ENCODE peak calls at places on chromosomes 13 and 19, in seven cellular contexts. M is HepG2, F is H1, O is K562, R is SK-N-SH, X is GM12878, A is HCT116. H is an unnamed sample.

GRCh38 chr13:23183292-23183691 is 2.5 kb downstream of the SGCG start:
- DNase-seq in M (no peak), F (no peak), O (no peak), R (no peak), X (no peak), A (no peak), H (no peak)

GRCh38 chr19:13132471-13133166 is 14.6 kb downstream of the NACC1 start:
- DNase-seq in M (no peak), F (no peak), O (no peak), R (no peak), X (no peak), A (no peak), H (peak; percentile 79)

GRCh38 chr19:49331616-49332055 is 3.6 kb upstream of the CD37 start:
- DNase-seq in M (peak; percentile 86), F (no peak), O (peak; percentile 73), R (peak; percentile 63), X (peak; percentile 81), A (peak; percentile 37), H (peak; percentile 57)

GRCh38 chr13:111159362-111160320 is 44.5 kb downstream of the ARHGEF7 start:
- DNase-seq in M (no peak), F (no peak), O (no peak), R (no peak), X (no peak), A (no peak), H (no peak)

GRCh38 chr19:7482584-7483439 is 6.0 kb downstream of the PEX11G start:
- DNase-seq in M (no peak), F (peak; percentile 66), O (peak; percentile 98), R (peak; percentile 91), X (no peak), A (peak; percentile 24), H (no peak)

GRCh38 chr19:55028757-55029156 is 9.3 kb downstream of the GP6 start:
- DNase-seq in M (no peak), F (no peak), O (no peak), R (no peak), X (no peak), A (no peak), H (no peak)

GRCh38 chr19:10419200-10419645 is 1.1 kb upstream of the PDE4A start:
- DNase-seq in M (no peak), F (no peak), O (peak; percentile 65), R (peak; percentile 51), X (no peak), A (no peak), H (no peak)

GRCh38 chr19:42122691-42123607 is 9.3 kb downstream of the POU2F2 start:
- DNase-seq in M (no peak), F (no peak), O (no peak), R (no peak), X (peak; percentile 68), A (no peak), H (no peak)

GRCh38 chr13:36374063-36374462 is 27.9 kb upstream of the SPART start:
- DNase-seq in M (no peak), F (no peak), O (no peak), R (no peak), X (no peak), A (no peak), H (no peak)

GRCh38 chr13:104008571-104009435 is 942.6 kb upstream of the SLC10A2 start:
- DNase-seq in M (no peak), F (no peak), O (no peak), R (peak; percentile 22), X (no peak), A (no peak), H (peak; percentile 90)

GRCh38 chr13:107276936-107277335 is 709.0 kb upstream of the ARGLU1 start:
- DNase-seq in M (no peak), F (no peak), O (no peak), R (no peak), X (no peak), A (no peak), H (peak; percentile 22)

GRCh38 chr19:17332677-17333581 is 1.7 kb downstream of the ANO8 start:
- DNase-seq in M (peak; percentile 87), F (peak; percentile 62), O (peak; percentile 85), R (peak; percentile 86), X (peak; percentile 40), A (peak; percentile 96), H (peak; percentile 39)

GRCh38 chr19:40139533-40140287 is 49.0 kb upstream of the ZNF780A start:
- DNase-seq in M (peak; percentile 35), F (no peak), O (peak; percentile 42), R (peak; percentile 55), X (no peak), A (peak; percentile 48), H (peak; percentile 63)

GRCh38 chr19:35155441-35155840 is 906 bp downstream of the FXYD5 start:
- DNase-seq in M (no peak), F (no peak), O (peak; percentile 48), R (no peak), X (no peak), A (no peak), H (no peak)

GRCh38 chr19:3403489-3404323 is 37.3 kb downstream of the NFIC start:
- DNase-seq in M (peak; percentile 48), F (no peak), O (no peak), R (peak; percentile 93), X (no peak), A (no peak), H (peak; percentile 97)

GRCh38 chr19:54390942-54391577 is 24.2 kb upstream of the TTYH1 start:
- DNase-seq in M (peak; percentile 70), F (no peak), O (peak; percentile 52), R (peak; percentile 68), X (no peak), A (peak; percentile 68), H (peak; percentile 60)

GRCh38 chr19:52527134-52527953 is at the start of gene ZNF808:
- DNase-seq in M (peak; percentile 85), F (peak; percentile 84), O (peak; percentile 89), R (peak; percentile 92), X (peak; percentile 68), A (peak; percentile 77), H (peak; percentile 87)

GRCh38 chr13:112261924-112262323 is 114.2 kb upstream of the SPACA7 start:
- DNase-seq in M (no peak), F (no peak), O (no peak), R (no peak), X (no peak), A (no peak), H (no peak)

DNA sequence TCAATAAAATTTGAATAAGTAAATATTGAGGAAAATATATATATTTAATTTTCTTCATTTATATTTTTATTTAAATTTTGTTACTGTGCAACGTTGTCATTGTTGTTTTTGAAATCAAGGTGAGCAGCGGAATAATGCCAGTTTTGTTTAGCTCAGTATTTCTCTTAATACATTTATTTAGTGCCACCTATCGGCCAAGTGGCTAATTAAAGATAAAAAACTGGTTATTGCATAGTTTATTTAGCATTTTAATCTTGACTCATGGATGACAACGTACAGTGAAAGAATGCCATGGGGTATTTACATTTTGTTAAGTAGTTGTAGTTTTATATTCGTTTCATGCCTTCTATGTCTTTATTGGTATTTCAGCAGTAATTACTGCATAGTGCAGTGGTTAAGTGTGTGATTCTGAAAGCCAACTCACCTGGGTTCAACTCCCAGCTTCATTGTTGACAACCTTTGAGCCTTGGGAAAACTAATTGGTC is 265.9 kb downstream of the MYO16 start:
- DNase-seq in M (peak; percentile 36), F (no peak), O (no peak), R (peak; percentile 38), X (no peak), A (no peak), H (peak; percentile 69)
- TF ChIP-seq RAD21 in M (no peak), F (peak; percentile 47), O (peak; percentile 52), R (peak; percentile 81), X (peak; percentile 59), A (peak; percentile 68), H (peak; percentile 63)

GRCh38 chr13:49418206-49418605 is 25.7 kb downstream of the CAB39L start:
- DNase-seq in M (no peak), F (no peak), O (no peak), R (no peak), X (no peak), A (no peak), H (no peak)

GRCh38 chr13:49419292-49419691 is 24.6 kb downstream of the CAB39L start:
- DNase-seq in M (peak; percentile 13), F (no peak), O (no peak), R (no peak), X (no peak), A (no peak), H (peak; percentile 52)

DNA sequence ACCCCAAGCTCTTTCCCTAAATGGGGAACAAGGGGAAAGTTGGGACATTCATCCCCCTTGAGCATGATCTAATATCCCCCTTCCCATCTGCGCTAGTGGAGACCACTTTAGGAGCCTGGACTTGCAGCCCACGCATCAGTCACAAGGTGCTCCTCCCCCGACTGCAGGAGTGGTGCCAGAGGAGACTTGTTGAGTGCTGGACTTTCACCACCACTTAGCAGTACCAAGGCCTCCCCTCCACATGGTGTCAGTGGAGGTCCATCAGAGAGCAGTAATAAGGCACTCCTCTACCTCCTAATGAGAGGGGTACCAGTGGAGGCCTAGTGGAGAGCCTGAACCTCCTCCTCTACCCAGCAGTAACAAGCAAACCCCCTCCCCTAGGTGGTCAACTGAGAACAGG is 22.5 kb downstream of the CAB39L start:
- DNase-seq in M (peak; percentile 81), F (no peak), O (peak; percentile 7), R (no peak), X (peak; percentile 24), A (peak; percentile 10), H (no peak)
- TF ChIP-seq CTCF in M (peak; percentile 97), F (peak; percentile 66), O (peak; percentile 38), R (no peak), X (peak; percentile 67), A (peak; percentile 39), H (no peak)

GRCh38 chr19:31252476-31252875 is 96.8 kb downstream of the TSHZ3 start:
- DNase-seq in M (no peak), F (no peak), O (no peak), R (no peak), X (no peak), A (no peak), H (no peak)
- H2AFZ ChIP-seq in M (no peak overlapping the region), F (no peak overlapping the region), O (no peak overlapping the region), R (no peak overlapping the region), X (no peak overlapping the region), A (no peak overlapping the region), H (no peak overlapping the region)

GRCh38 chr19:43618921-43619261 is 538 bp downstream of the ZNF428 start:
- DNase-seq in M (peak; percentile 79), F (no peak), O (no peak), R (peak; percentile 82), X (peak; percentile 30), A (no peak), H (peak; percentile 8)
- TF ChIP-seq RAD21 in M (no peak), F (no peak), O (no peak), R (no peak), X (no peak), A (no peak), H (no peak)

DNA sequence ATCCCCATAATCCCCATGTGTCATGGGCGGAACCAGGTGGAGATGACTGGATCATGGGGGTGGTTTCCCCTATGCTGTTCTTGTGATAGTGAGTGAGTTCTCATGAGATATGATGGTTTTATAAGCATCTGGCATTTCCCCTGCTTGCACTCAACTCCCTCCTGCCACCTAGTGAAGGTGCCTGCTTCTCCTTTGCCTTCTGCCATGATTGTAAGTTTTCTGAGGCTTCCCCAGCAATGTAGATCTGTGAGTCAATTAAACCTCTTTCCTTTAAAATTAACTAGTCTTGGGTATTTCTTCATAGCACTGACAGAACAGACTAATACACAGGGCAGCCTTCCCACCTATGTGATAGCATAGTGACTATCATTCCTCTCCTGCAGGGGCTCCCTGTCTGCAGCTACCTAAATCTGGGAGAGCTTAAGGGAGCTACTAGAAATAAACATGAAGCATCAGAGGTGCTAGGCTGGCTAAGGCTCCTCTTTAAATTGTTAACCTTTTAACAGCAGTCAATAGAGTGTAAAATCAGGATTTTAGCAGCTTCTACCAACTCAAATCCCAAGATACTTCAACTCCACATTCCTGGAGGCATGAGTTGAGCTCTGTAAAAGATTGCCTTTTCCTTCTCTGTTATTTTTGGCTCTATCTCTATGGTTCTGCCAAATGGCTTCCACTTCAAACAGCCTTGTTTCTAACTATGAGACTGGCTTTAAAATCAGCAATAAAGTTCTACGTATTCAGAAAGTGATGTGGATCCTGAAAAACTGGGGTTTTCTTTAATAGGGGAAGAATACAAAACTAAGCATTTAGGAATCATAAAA is 112.3 kb downstream of the VWA8 start:
- DNase-seq in M (no peak), F (no peak), O (no peak), R (no peak), X (no peak), A (no peak), H (peak; percentile 52)
- TF ChIP-seq CTCF in M (no peak), F (no peak), O (no peak), R (peak; percentile 22), X (no peak), A (no peak), H (no peak)